ENCODE peak calls at places on chromosomes 13 and 19, in ten cellular contexts. L is mucosa of descending colon; D is A172; J is cardiac muscle cell; U is activated naive CD4-positive, alpha-beta T cell treated with anti-CD3 and anti-CD28 coated beads, Interleukin-2, amount 50 U/mL, for 72 hours; I is dermis microvascular lymphatic vessel endothelial cell; F is activated CD4-positive, alpha-beta T cell treated with anti-CD3 and anti-CD28 coated beads for 36 hours; Q is esophagus squamous epithelium; O is Karpas-422; Z is endothelial cell. R is an unnamed sample.

GRCh38 chr13:34161829-34162544 is 344.0 kb downstream of the RFC3 start:
- DNase-seq in L (no peak), D (peak), J (peak), U (no peak), I (peak), F (no peak), Q (no peak), O (no peak), Z (no peak), R (peak)

GRCh38 chr13:32245555-32245954 is 69.6 kb downstream of the ZAR1L start:
- DNase-seq in L (no peak), D (no peak), J (no peak), U (no peak), I (no peak), F (no peak), Q (no peak), O (no peak), Z (no peak), R (no peak)

GRCh38 chr13:114045113-114045735 is 71.3 kb upstream of the C13orf46 start:
- DNase-seq in L (no peak), D (no peak), J (no peak), U (no peak), I (no peak), F (no peak), Q (no peak), O (no peak), Z (no peak), R (no peak)

GRCh38 chr13:67859904-67860303 is 629.8 kb upstream of the PCDH9 start:
- DNase-seq in L (no peak), D (no peak), J (no peak), U (no peak), I (no peak), F (no peak), Q (no peak), O (no peak), Z (no peak), R (no peak)

GRCh38 chr13:23183292-23183691 is 2.5 kb downstream of the SGCG start:
- DNase-seq in L (no peak), D (no peak), J (no peak), U (no peak), I (no peak), F (no peak), Q (no peak), O (no peak), Z (no peak), R (no peak)

GRCh38 chr13:80955487-80955886 is 614.6 kb upstream of the SPRY2 start:
- DNase-seq in L (no peak), D (no peak), J (no peak), U (no peak), I (peak), F (no peak), Q (no peak), O (no peak), Z (no peak), R (peak)

GRCh38 chr13:39016789-39017188 is 21.1 kb downstream of the PROSER1 start:
- DNase-seq in L (no peak), D (peak), J (peak), U (no peak), I (peak), F (peak), Q (no peak), O (peak), Z (no peak), R (peak)

GRCh38 chr13:74067818-74068217 is 66.4 kb downstream of the KLF12 start:
- DNase-seq in L (no peak), D (peak), J (no peak), U (no peak), I (no peak), F (no peak), Q (no peak), O (no peak), Z (no peak), R (peak)

GRCh38 chr19:3398114-3398899 is 31.9 kb downstream of the NFIC start:
- DNase-seq in L (peak), D (no peak), J (peak), U (no peak), I (no peak), F (no peak), Q (no peak), O (no peak), Z (no peak), R (no peak)

GRCh38 chr13:42876810-42877550 is 95.6 kb downstream of the FAM216B start:
- DNase-seq in L (no peak), D (peak), J (peak), U (no peak), I (no peak), F (no peak), Q (no peak), O (no peak), Z (no peak), R (peak)

GRCh38 chr13:105441406-105441805 is 1094.1 kb downstream of the EFNB2 start:
- DNase-seq in L (no peak), D (no peak), J (no peak), U (no peak), I (peak), F (no peak), Q (no peak), O (no peak), Z (no peak), R (no peak)

GRCh38 chr19:40348961-40349507 is 539 bp downstream of the PLD3 start:
- DNase-seq in L (no peak), D (peak), J (peak), U (no peak), I (peak), F (peak), Q (no peak), O (no peak), Z (no peak), R (peak)

GRCh38 chr19:47503823-47504145 is 11.1 kb downstream of the NAPA start:
- DNase-seq in L (no peak), D (no peak), J (no peak), U (no peak), I (no peak), F (no peak), Q (no peak), O (no peak), Z (no peak), R (no peak)

GRCh38 chr13:41098761-41099160 is 33.8 kb downstream of the KBTBD6 start:
- DNase-seq in L (no peak), D (no peak), J (no peak), U (no peak), I (no peak), F (no peak), Q (no peak), O (no peak), Z (no peak), R (no peak)

GRCh38 chr19:58054792-58055482 is 4.1 kb upstream of the ZNF135 start:
- DNase-seq in L (no peak), D (no peak), J (peak), U (no peak), I (peak), F (no peak), Q (no peak), O (no peak), Z (no peak), R (peak)

GRCh38 chr19:28468701-28469459 is 744.1 kb downstream of the UQCRFS1 start:
- DNase-seq in L (peak), D (peak), J (peak), U (no peak), I (no peak), F (peak), Q (no peak), O (no peak), Z (no peak), R (peak)

GRCh38 chr19:51138549-51138979 is 3.5 kb upstream of the SIGLEC7 start:
- DNase-seq in L (peak), D (no peak), J (peak), U (peak), I (no peak), F (no peak), Q (no peak), O (no peak), Z (no peak), R (no peak)

GRCh38 chr13:23673354-23673753 is 103.1 kb downstream of the TNFRSF19 start:
- DNase-seq in L (no peak), D (peak), J (peak), U (no peak), I (no peak), F (no peak), Q (no peak), O (no peak), Z (no peak), R (peak)

GRCh38 chr13:36858285-36858684 is 39.3 kb downstream of the RFXAP start:
- DNase-seq in L (no peak), D (peak), J (peak), U (no peak), I (peak), F (no peak), Q (no peak), O (peak), Z (peak), R (peak)

GRCh38 chr19:3479819-3480215 is 508 bp downstream of the SMIM24 start:
- DNase-seq in L (no peak), D (no peak), J (no peak), U (no peak), I (peak), F (peak), Q (no peak), O (peak), Z (no peak), R (no peak)

GRCh38 chr13:42477588-42478190 is 96.3 kb upstream of the TNFSF11 start:
- DNase-seq in L (no peak), D (no peak), J (peak), U (no peak), I (no peak), F (no peak), Q (no peak), O (no peak), Z (no peak), R (no peak)

GRCh38 chr19:5080809-5081208 is 111.9 kb downstream of the KDM4B start:
- DNase-seq in L (no peak), D (no peak), J (no peak), U (no peak), I (no peak), F (no peak), Q (no peak), O (no peak), Z (no peak), R (no peak)

R was measured in LHCN-M2.